ENCODE peak calls at places on chromosomes 13 and 19, in six cellular contexts. C, U, O, J, A and P are unnamed samples.
A peak's percentile ranks its signal among the peaks of the same experiment; 100 is the strongest.

GRCh38 chr13:25171170-25171516 is 945 bp downstream of the AMER2 start:
- DNase-seq in C (no peak), U (peak; percentile 4), O (no peak), J (no peak), A (no peak), P (no peak)

GRCh38 chr19:13526552-13526951 is 20.3 kb upstream of the CACNA1A start:
- DNase-seq in C (peak; percentile 56), U (no peak), O (no peak), J (peak; percentile 45), A (no peak), P (peak; percentile 19)

GRCh38 chr19:40613669-40614594 is 12.8 kb downstream of the LTBP4 start:
- DNase-seq in C (no peak), U (no peak), O (peak; percentile 57), J (peak; percentile 92), A (no peak), P (peak; percentile 89)

GRCh38 chr13:34767778-34768177 is 174.3 kb upstream of the NBEA start:
- DNase-seq in C (no peak), U (no peak), O (no peak), J (no peak), A (no peak), P (no peak)

GRCh38 chr13:41229356-41229755 is 34.0 kb downstream of the MTRF1 start:
- DNase-seq in C (no peak), U (no peak), O (no peak), J (no peak), A (no peak), P (no peak)

GRCh38 chr19:7670150-7670784 is 1.4 kb downstream of the RETN start:
- DNase-seq in C (no peak), U (no peak), O (no peak), J (no peak), A (no peak), P (no peak)

GRCh38 chr19:30224689-30225606 is 147.2 kb upstream of the ZNF536 start:
- DNase-seq in C (no peak), U (no peak), O (no peak), J (no peak), A (no peak), P (no peak)

GRCh38 chr13:29483211-29483610 is 112.3 kb downstream of the SLC7A1 start:
- DNase-seq in C (no peak), U (no peak), O (no peak), J (no peak), A (no peak), P (no peak)

GRCh38 chr19:47315125-47315821 is 5.6 kb downstream of the C5AR1 start:
- DNase-seq in C (no peak), U (peak; percentile 11), O (no peak), J (peak; percentile 93), A (peak; percentile 97), P (peak; percentile 87)

GRCh38 chr19:32363175-32363574 is 17.8 kb downstream of the ZNF507 start:
- DNase-seq in C (no peak), U (no peak), O (no peak), J (no peak), A (peak; percentile 89), P (no peak)

GRCh38 chr13:23510979-23511735 is 59.1 kb upstream of the TNFRSF19 start:
- DNase-seq in C (no peak), U (peak; percentile 18), O (peak; percentile 62), J (peak; percentile 5), A (peak; percentile 62), P (peak; percentile 6)

GRCh38 chr19:34172661-34173144 is 399 bp downstream of the LSM14A start:
- DNase-seq in C (peak; percentile 10), U (no peak), O (no peak), J (no peak), A (no peak), P (no peak)

GRCh38 chr19:4054471-4055208 is 12.1 kb downstream of the ZBTB7A start:
- DNase-seq in C (no peak), U (no peak), O (no peak), J (no peak), A (no peak), P (no peak)
- H4K20me1 ChIP-seq in C (peaks cover 46% of the 10 kb centered on the region), U (no peaks in the 10 kb centered on the region), O (peaks cover 13% of the 10 kb centered on the region), J (peaks cover 54% of the 10 kb centered on the region), A (peaks cover 39% of the 10 kb centered on the region), P (peaks cover 4% of the 10 kb centered on the region)

DNA sequence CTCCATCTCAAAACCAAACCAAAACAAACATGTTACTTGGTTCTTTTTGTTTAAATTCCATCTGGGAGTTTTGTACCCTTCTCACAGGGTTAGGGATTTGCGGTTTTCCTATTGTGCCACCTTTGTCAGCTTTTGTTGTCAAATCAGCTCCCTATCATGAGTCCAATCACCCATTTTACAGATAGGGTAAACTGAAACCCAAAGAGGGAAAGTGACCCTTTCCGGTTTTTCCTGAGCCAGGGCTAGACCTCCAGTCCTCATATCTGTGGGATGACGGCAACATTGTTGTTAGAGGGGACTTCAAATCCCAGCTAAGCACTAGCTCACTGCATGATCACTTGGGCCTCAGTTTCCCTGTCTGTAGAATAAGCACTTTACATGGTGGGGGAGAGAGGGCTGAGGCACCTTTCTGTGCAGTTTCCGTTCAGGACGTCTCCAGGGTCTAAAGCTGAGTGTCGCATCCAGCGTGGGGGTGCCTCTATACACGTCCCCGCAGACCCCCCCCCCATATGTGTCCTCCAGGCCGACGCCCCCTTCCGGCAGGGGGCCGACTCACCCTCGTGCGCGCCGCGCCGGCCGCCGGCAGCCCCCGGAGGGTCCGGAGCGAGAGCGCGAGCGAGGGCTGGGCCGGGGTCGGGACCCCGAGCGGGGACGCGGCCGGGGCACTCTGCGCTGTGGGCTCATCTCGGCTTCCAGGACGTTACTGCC is 3.9 kb downstream of the CCDC194 start:
- DNase-seq in C (no peak), U (no peak), O (no peak), J (no peak), A (no peak), P (no peak)
- TF ChIP-seq EZH2 in C (no peak), U (no peak), O (no peak), J (no peak), A (no peak), P (no peak)

GRCh38 chr19:3852177-3852511 is 16.7 kb downstream of the ZFR2 start:
- DNase-seq in C (no peak), U (no peak), O (no peak), J (no peak), A (no peak), P (no peak)

GRCh38 chr19:3851254-3852176 is 17.3 kb downstream of the ZFR2 start:
- DNase-seq in C (no peak), U (no peak), O (no peak), J (no peak), A (no peak), P (peak; percentile 39)

GRCh38 chr19:3849092-3849491 is 19.7 kb downstream of the ZFR2 start:
- DNase-seq in C (no peak), U (peak; percentile 9), O (no peak), J (peak; percentile 81), A (peak; percentile 33), P (peak; percentile 65)

GRCh38 chr19:3850320-3850972 is 18.4 kb downstream of the ZFR2 start:
- DNase-seq in C (no peak), U (no peak), O (no peak), J (no peak), A (no peak), P (no peak)

GRCh38 chr19:3849787-3850186 is 19.1 kb downstream of the ZFR2 start:
- DNase-seq in C (no peak), U (no peak), O (no peak), J (peak; percentile 46), A (no peak), P (no peak)
- TF ChIP-seq MAX in C (no peak), U (no peak), O (no peak), J (no peak), A (no peak), P (no peak)

DNA sequence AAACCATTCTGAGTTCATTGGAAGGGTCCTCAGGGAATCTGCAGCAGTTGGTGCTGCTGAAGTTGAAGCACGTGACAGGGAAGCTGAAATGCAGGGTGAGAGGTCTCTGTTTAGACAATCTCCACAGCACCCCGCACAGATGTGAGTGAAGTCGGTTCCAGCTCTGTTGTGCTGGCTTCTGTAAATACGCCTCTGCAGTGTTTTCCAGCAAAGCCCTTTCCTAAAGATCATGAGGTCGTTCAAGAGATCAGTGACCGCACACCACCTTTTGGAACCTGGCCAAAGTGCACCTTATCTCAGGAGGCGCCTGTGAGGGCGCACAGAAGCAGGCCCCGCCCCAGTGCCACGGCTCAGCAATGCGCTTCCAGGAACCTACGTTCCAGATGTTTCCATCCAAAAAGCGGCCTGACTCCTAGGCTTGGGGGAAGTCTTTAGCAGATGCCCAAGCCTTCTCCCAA is 10.8 kb downstream of the CUL4A start:
- DNase-seq in C (no peak), U (no peak), O (no peak), J (peak; percentile 94), A (peak; percentile 84), P (no peak)
- H4K20me1 ChIP-seq in C (peaks cover 27% of the 10 kb centered on the region), U (peaks cover 4% of the 10 kb centered on the region), O (peaks cover 10% of the 10 kb centered on the region), J (peaks cover 14% of the 10 kb centered on the region), A (peaks cover 46% of the 10 kb centered on the region), P (peaks cover 13% of the 10 kb centered on the region)

GRCh38 chr13:52737900-52738299 is 1.7 kb downstream of the CNMD start:
- DNase-seq in C (no peak), U (no peak), O (no peak), J (no peak), A (no peak), P (no peak)

GRCh38 chr13:52736891-52737290 is 2.7 kb downstream of the CNMD start:
- DNase-seq in C (no peak), U (no peak), O (no peak), J (no peak), A (no peak), P (no peak)

GRCh38 chr13:52737451-52737850 is 2.2 kb downstream of the CNMD start:
- DNase-seq in C (no peak), U (no peak), O (no peak), J (no peak), A (no peak), P (no peak)

GRCh38 chr13:52739468-52740071 is at the start of gene CNMD:
- DNase-seq in C (no peak), U (no peak), O (no peak), J (no peak), A (no peak), P (no peak)

DNA sequence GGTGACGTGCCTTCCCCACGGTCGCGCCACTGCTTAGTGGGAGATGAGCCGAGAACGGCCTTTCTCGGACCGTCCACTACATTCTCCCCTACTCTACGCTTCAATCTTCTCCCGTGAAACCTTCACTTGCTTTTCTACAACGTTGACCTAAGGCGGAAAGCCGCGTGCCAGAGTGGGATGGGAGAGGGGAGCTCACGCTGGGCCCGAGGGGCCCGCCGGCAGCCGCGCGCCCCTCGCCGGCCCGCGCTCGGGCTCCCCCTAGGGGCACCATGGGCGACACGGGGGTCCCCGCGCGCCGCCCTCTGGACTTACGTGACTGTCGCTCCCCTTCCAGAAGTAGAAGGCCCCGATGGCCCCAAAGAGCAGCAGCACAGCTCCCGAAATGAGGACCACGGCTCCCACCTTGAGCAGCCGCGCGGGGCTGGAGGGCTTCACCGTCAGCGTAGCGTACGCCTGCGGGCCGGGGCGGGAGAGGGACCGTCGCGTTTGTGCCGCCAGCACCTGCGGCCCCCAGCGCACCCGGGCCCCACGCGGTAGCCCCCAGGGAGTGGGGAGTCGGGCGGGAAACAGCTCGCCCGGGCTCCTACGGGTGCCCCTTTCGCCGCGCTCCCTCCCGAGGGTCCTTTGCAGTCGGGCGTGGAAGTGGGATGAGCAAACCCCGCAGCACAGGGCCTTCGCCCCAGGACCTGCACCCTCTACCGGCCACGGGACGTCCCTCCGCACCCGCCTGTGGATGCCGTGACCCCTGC is 727 bp downstream of the CNMD start:
- DNase-seq in C (no peak), U (peak; percentile 15), O (no peak), J (peak; percentile 22), A (no peak), P (no peak)
- TF ChIP-seq EZH2 in C (no peak), U (no peak), O (no peak), J (no peak), A (no peak), P (no peak)